ENCODE peak calls at places on chromosome 3, in four cellular contexts. L is SK-N-SH, K is GM12878, G is HepG2. P is an unnamed sample.

GRCh38 chr3:14622368-14622767 is 29.2 kb upstream of the CCDC174 start:
- DNase-seq in L (no peak), K (no peak), G (no peak), P (no peak)

GRCh38 chr3:134846943-134847342 is 51.9 kb downstream of the EPHB1 start:
- DNase-seq in K (no peak), G (peak; percentile 80), L (no peak), P (no peak)

GRCh38 chr3:50164056-50164455 is 8.9 kb downstream of the SEMA3F start:
- DNase-seq in G (no peak), L (no peak), K (no peak), P (no peak)

GRCh38 chr3:193908181-193908744 is 227.7 kb upstream of the HES1 start:
- DNase-seq in G (no peak), K (no peak), L (no peak), P (no peak)

GRCh38 chr3:188940213-188940914 is 231.4 kb upstream of the TPRG1 start:
- DNase-seq in G (no peak), K (no peak), L (no peak), P (no peak)

GRCh38 chr3:197356275-197356674 is 57.9 kb upstream of the DLG1 start:
- DNase-seq in K (no peak), L (no peak), G (no peak), P (no peak)

GRCh38 chr3:197137741-197138140 is 108.1 kb upstream of the MELTF start:
- DNase-seq in K (no peak), L (no peak), G (no peak), P (no peak)

GRCh38 chr3:142801746-142802145 is 77.9 kb downstream of the TRPC1 start:
- DNase-seq in K (no peak), G (no peak), L (no peak), P (no peak)

GRCh38 chr3:145282505-145282904 is 878.5 kb downstream of the PLOD2 start:
- DNase-seq in K (no peak), G (no peak), L (no peak), P (no peak)

GRCh38 chr3:116423945-116424344 is 21.3 kb downstream of the LSAMP start:
- DNase-seq in L (no peak), K (no peak), G (no peak), P (no peak)

GRCh38 chr3:13613343-13614190 is 64.6 kb downstream of the FBLN2 start:
- DNase-seq in K (no peak), G (no peak), L (no peak), P (no peak)

GRCh38 chr3:31004025-31004678 is 109.7 kb upstream of the GADL1 start:
- DNase-seq in K (no peak), G (no peak), L (peak; percentile 9), P (no peak)

GRCh38 chr3:109927161-109927560 is 589.8 kb upstream of the DPPA4 start:
- DNase-seq in K (no peak), L (peak; percentile 2), G (peak; percentile 40), P (no peak)

GRCh38 chr3:187838016-187838535 is 92.8 kb upstream of the BCL6 start:
- DNase-seq in K (no peak), L (no peak), G (no peak), P (no peak)

GRCh38 chr3:96169111-96169510 is 645.3 kb upstream of the EPHA6 start:
- DNase-seq in L (no peak), G (no peak), K (no peak), P (no peak)

GRCh38 chr3:24972491-24972890 is 455.6 kb upstream of the RARB start:
- DNase-seq in L (no peak), K (no peak), G (no peak), P (no peak)

GRCh38 chr3:135516143-135516542 is 449.4 kb upstream of the PPP2R3A start:
- DNase-seq in G (peak; percentile 4), K (no peak), L (peak; percentile 7), P (peak; percentile 6)

GRCh38 chr3:60131607-60132006 is 1081.8 kb upstream of the CFAP20DC start:
- DNase-seq in K (no peak), L (no peak), G (no peak), P (no peak)

GRCh38 chr3:78507196-78507984 is 1260.4 kb downstream of the ROBO1 start:
- DNase-seq in K (no peak), G (peak; percentile 73), L (no peak), P (no peak)

GRCh38 chr3:122298239-122298638 is 26.8 kb upstream of the CSTA start:
- DNase-seq in L (no peak), K (peak; percentile 86), G (no peak), P (no peak)

GRCh38 chr3:79597719-79598118 is 170.1 kb downstream of the ROBO1 start:
- DNase-seq in K (no peak), L (no peak), G (no peak), P (no peak)

GRCh38 chr3:12445523-12446240 is 38.6 kb upstream of the TSEN2 start:
- DNase-seq in L (no peak), G (no peak), K (no peak), P (no peak)

GRCh38 chr3:124696011-124696410 is 34.2 kb upstream of the UMPS start:
- DNase-seq in K (no peak), G (no peak), L (no peak), P (no peak)

GRCh38 chr3:156772588-156773206 is 53.5 kb upstream of the LEKR1 start:
- DNase-seq in K (no peak), G (no peak), L (no peak), P (no peak)
- TF ChIP-seq NFIC in K (no peak), G (no peak), L (peak; percentile 71), P (peak; percentile 87)

DNA sequence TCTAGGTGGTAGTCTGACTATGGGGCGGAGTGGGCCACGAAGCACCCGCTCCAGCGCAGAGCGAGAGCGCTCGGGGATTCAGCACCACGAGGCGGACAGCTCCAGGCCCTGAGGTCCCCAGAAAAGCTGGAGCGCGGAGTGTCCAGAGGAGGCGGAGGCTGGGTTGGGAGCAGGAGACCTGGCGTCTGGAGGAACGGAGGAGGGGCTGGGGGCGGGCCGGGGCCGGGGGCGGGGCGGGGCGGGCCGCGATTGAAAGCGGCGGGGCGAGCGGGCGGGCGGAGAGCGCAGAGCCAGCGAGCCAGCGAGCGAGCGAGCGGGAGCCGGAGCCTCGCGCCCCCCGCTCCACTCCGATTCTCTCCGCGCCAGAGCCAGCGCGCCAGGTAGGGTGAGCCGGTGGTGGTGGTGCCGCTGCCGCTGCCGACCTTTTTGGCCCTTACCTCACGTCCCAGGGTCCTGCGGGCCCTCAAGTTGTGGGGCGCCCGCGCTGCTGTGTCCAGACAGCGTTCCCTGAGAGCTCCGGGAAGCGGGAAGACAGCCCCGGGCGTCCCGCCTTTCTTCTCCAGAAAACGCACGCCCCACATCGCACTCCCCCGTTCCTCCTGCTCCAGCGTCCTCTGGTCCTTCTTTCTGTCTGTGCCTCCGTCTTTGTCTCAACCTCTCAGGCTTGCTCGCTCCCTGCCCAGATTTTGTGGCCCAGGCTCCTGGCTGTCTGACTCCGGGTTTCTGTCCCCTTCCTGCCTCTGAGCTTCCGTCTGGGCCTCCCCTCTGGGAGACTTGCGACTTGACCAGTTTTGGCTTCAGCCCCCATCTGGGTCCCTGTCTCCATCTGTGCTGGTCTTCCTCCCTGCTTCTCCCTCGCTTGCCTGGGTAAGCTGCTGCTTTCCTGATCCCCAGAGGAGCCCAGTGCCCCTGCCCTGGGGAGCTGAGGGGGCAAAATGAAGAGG is at the start of gene GRM2:
- DNase-seq in L (peak; percentile 97), G (peak; percentile 73), K (no peak), P (peak; percentile 88)
- TF ChIP-seq NFIC in L (no peak), G (no peak), K (no peak), P (no peak)

GRCh38 chr3:99534951-99535704 is 103.3 kb upstream of the COL8A1 start:
- DNase-seq in K (no peak), G (no peak), L (no peak), P (no peak)
- TF ChIP-seq NFIC in K (peak; percentile 68), G (no peak), L (no peak), P (no peak)

GRCh38 chr3:6421666-6422065 is 439.2 kb upstream of the GRM7 start:
- DNase-seq in L (no peak), G (no peak), K (no peak), P (no peak)

GRCh38 chr3:6425289-6425820 is 435.6 kb upstream of the GRM7 start:
- DNase-seq in K (no peak), L (no peak), G (no peak), P (no peak)
- TF ChIP-seq NFIC in K (no peak), L (no peak), G (no peak), P (no peak)

GRCh38 chr3:55296781-55297180 is 190.3 kb downstream of the WNT5A start:
- DNase-seq in L (no peak), K (no peak), G (no peak), P (no peak)
- TF ChIP-seq NFIC in L (no peak), K (no peak), G (no peak), P (no peak)

GRCh38 chr3:118468801-118469200 is 565.8 kb downstream of the IGSF11 start:
- DNase-seq in G (no peak), L (no peak), K (no peak), P (no peak)
- TF ChIP-seq NFIC in G (no peak), L (no peak), K (no peak), P (no peak)

DNA sequence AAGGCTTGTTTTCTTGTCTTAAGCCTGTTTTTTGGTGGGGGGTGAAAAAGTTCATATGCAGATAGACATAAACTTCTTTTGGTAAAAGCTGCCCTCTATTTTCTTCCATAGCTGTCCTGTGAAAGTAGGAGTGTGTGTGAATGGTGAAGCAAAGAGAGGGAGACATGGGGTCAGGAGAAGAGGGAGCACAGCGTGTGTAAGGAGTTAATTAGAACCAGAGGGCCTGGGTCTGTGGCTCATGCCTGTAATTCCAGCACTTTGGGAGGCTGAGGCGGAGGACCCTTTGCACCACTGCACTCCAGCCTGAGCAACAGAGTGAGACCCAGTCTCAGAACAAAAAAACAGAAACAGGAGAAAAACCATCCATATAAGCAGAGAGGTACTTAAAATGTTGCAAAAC is 16.2 kb upstream of the CCNL1 start:
- DNase-seq in G (no peak), K (no peak), L (peak; percentile 68), P (no peak)
- TF ChIP-seq NFIC in G (no peak), K (no peak), L (no peak), P (no peak)